ENCODE peak calls at places on chromosomes 6 and 20, in seven cellular contexts. One of them, this sample, is unnamed.

GRCh38 chr6:157823523-157824370 is 701 bp downstream of the SNX9 start:
- DNase-seq in amniotic stem cell: peak
- DNase-seq in ovary: peak
- DNase-seq in activated T-helper 1 cell treated with anti-CD3 and anti-CD28 coated beads, Interleukin-2, amount 50 U/mL, for 16 hours: no peak
- DNase-seq in HepG2: peak
- DNase-seq in progenitor cell of endocrine pancreas: peak
- DNase-seq in activated CD4-positive, alpha-beta T cell treated with anti-CD3 and anti-CD28 coated beads, Interleukin-2, amount 10 ng/mL, durations not matched to agents 24 days and 14 days: peak
- DNase-seq in this sample: peak

GRCh38 chr6:32692019-32692418 is 25.6 kb upstream of the HLA-DQB1 start:
- DNase-seq in amniotic stem cell: no peak
- DNase-seq in ovary: no peak
- DNase-seq in activated T-helper 1 cell treated with anti-CD3 and anti-CD28 coated beads, Interleukin-2, amount 50 U/mL, for 16 hours: no peak
- DNase-seq in HepG2: peak
- DNase-seq in progenitor cell of endocrine pancreas: no peak
- DNase-seq in activated CD4-positive, alpha-beta T cell treated with anti-CD3 and anti-CD28 coated beads, Interleukin-2, amount 10 ng/mL, durations not matched to agents 24 days and 14 days: peak
- DNase-seq in this sample: peak

GRCh38 chr20:4797275-4797674 is 75.6 kb downstream of the PRND start:
- DNase-seq in amniotic stem cell: no peak
- DNase-seq in ovary: no peak
- DNase-seq in activated T-helper 1 cell treated with anti-CD3 and anti-CD28 coated beads, Interleukin-2, amount 50 U/mL, for 16 hours: no peak
- DNase-seq in HepG2: no peak
- DNase-seq in progenitor cell of endocrine pancreas: no peak
- DNase-seq in activated CD4-positive, alpha-beta T cell treated with anti-CD3 and anti-CD28 coated beads, Interleukin-2, amount 10 ng/mL, durations not matched to agents 24 days and 14 days: no peak
- DNase-seq in this sample: no peak

GRCh38 chr6:154229796-154230195 is 126.8 kb downstream of the IPCEF1 start:
- DNase-seq in amniotic stem cell: no peak
- DNase-seq in ovary: no peak
- DNase-seq in activated T-helper 1 cell treated with anti-CD3 and anti-CD28 coated beads, Interleukin-2, amount 50 U/mL, for 16 hours: no peak
- DNase-seq in HepG2: no peak
- DNase-seq in progenitor cell of endocrine pancreas: no peak
- DNase-seq in activated CD4-positive, alpha-beta T cell treated with anti-CD3 and anti-CD28 coated beads, Interleukin-2, amount 10 ng/mL, durations not matched to agents 24 days and 14 days: peak
- DNase-seq in this sample: no peak

GRCh38 chr6:148854086-148854485 is 107.3 kb downstream of the UST start:
- DNase-seq in amniotic stem cell: no peak
- DNase-seq in ovary: no peak
- DNase-seq in activated T-helper 1 cell treated with anti-CD3 and anti-CD28 coated beads, Interleukin-2, amount 50 U/mL, for 16 hours: no peak
- DNase-seq in HepG2: no peak
- DNase-seq in progenitor cell of endocrine pancreas: no peak
- DNase-seq in activated CD4-positive, alpha-beta T cell treated with anti-CD3 and anti-CD28 coated beads, Interleukin-2, amount 10 ng/mL, durations not matched to agents 24 days and 14 days: no peak
- DNase-seq in this sample: no peak

GRCh38 chr6:26240157-26240980 is 124.6 kb upstream of the BTN3A2 start:
- DNase-seq in amniotic stem cell: peak
- DNase-seq in ovary: no peak
- DNase-seq in activated T-helper 1 cell treated with anti-CD3 and anti-CD28 coated beads, Interleukin-2, amount 50 U/mL, for 16 hours: no peak
- DNase-seq in HepG2: no peak
- DNase-seq in progenitor cell of endocrine pancreas: no peak
- DNase-seq in activated CD4-positive, alpha-beta T cell treated with anti-CD3 and anti-CD28 coated beads, Interleukin-2, amount 10 ng/mL, durations not matched to agents 24 days and 14 days: peak
- DNase-seq in this sample: no peak

GRCh38 chr6:125546827-125547226 is 202.6 kb upstream of the HEY2 start:
- DNase-seq in amniotic stem cell: no peak
- DNase-seq in ovary: no peak
- DNase-seq in activated T-helper 1 cell treated with anti-CD3 and anti-CD28 coated beads, Interleukin-2, amount 50 U/mL, for 16 hours: no peak
- DNase-seq in HepG2: peak
- DNase-seq in progenitor cell of endocrine pancreas: no peak
- DNase-seq in activated CD4-positive, alpha-beta T cell treated with anti-CD3 and anti-CD28 coated beads, Interleukin-2, amount 10 ng/mL, durations not matched to agents 24 days and 14 days: no peak
- DNase-seq in this sample: no peak

GRCh38 chr6:90298459-90299053 is 1.9 kb upstream of the BACH2 start:
- DNase-seq in amniotic stem cell: no peak
- DNase-seq in ovary: no peak
- DNase-seq in activated T-helper 1 cell treated with anti-CD3 and anti-CD28 coated beads, Interleukin-2, amount 50 U/mL, for 16 hours: no peak
- DNase-seq in HepG2: no peak
- DNase-seq in progenitor cell of endocrine pancreas: no peak
- DNase-seq in activated CD4-positive, alpha-beta T cell treated with anti-CD3 and anti-CD28 coated beads, Interleukin-2, amount 10 ng/mL, durations not matched to agents 24 days and 14 days: no peak
- DNase-seq in this sample: no peak

GRCh38 chr6:43578748-43579147 is 2.8 kb downstream of the POLH start:
- DNase-seq in amniotic stem cell: no peak
- DNase-seq in ovary: no peak
- DNase-seq in activated T-helper 1 cell treated with anti-CD3 and anti-CD28 coated beads, Interleukin-2, amount 50 U/mL, for 16 hours: no peak
- DNase-seq in HepG2: no peak
- DNase-seq in progenitor cell of endocrine pancreas: no peak
- DNase-seq in activated CD4-positive, alpha-beta T cell treated with anti-CD3 and anti-CD28 coated beads, Interleukin-2, amount 10 ng/mL, durations not matched to agents 24 days and 14 days: no peak
- DNase-seq in this sample: no peak

GRCh38 chr6:138417493-138418117 is 13.6 kb downstream of the HEBP2 start:
- DNase-seq in amniotic stem cell: no peak
- DNase-seq in ovary: no peak
- DNase-seq in activated T-helper 1 cell treated with anti-CD3 and anti-CD28 coated beads, Interleukin-2, amount 50 U/mL, for 16 hours: no peak
- DNase-seq in HepG2: no peak
- DNase-seq in progenitor cell of endocrine pancreas: no peak
- DNase-seq in activated CD4-positive, alpha-beta T cell treated with anti-CD3 and anti-CD28 coated beads, Interleukin-2, amount 10 ng/mL, durations not matched to agents 24 days and 14 days: no peak
- DNase-seq in this sample: peak

GRCh38 chr20:62737971-62738881 is 29.6 kb downstream of the NTSR1 start:
- DNase-seq in amniotic stem cell: no peak
- DNase-seq in ovary: no peak
- DNase-seq in activated T-helper 1 cell treated with anti-CD3 and anti-CD28 coated beads, Interleukin-2, amount 50 U/mL, for 16 hours: no peak
- DNase-seq in HepG2: no peak
- DNase-seq in progenitor cell of endocrine pancreas: no peak
- DNase-seq in activated CD4-positive, alpha-beta T cell treated with anti-CD3 and anti-CD28 coated beads, Interleukin-2, amount 10 ng/mL, durations not matched to agents 24 days and 14 days: no peak
- DNase-seq in this sample: no peak

GRCh38 chr6:18219611-18220010 is 44.7 kb downstream of the DEK start:
- DNase-seq in amniotic stem cell: no peak
- DNase-seq in ovary: no peak
- DNase-seq in activated T-helper 1 cell treated with anti-CD3 and anti-CD28 coated beads, Interleukin-2, amount 50 U/mL, for 16 hours: no peak
- DNase-seq in HepG2: no peak
- DNase-seq in progenitor cell of endocrine pancreas: no peak
- DNase-seq in activated CD4-positive, alpha-beta T cell treated with anti-CD3 and anti-CD28 coated beads, Interleukin-2, amount 10 ng/mL, durations not matched to agents 24 days and 14 days: no peak
- DNase-seq in this sample: no peak

GRCh38 chr6:5905431-5906339 is 101.0 kb downstream of the NRN1 start:
- DNase-seq in amniotic stem cell: peak
- DNase-seq in ovary: peak
- DNase-seq in activated T-helper 1 cell treated with anti-CD3 and anti-CD28 coated beads, Interleukin-2, amount 50 U/mL, for 16 hours: no peak
- DNase-seq in HepG2: no peak
- DNase-seq in progenitor cell of endocrine pancreas: no peak
- DNase-seq in activated CD4-positive, alpha-beta T cell treated with anti-CD3 and anti-CD28 coated beads, Interleukin-2, amount 10 ng/mL, durations not matched to agents 24 days and 14 days: no peak
- DNase-seq in this sample: no peak

GRCh38 chr6:115221185-115221584 is 839.5 kb downstream of the FRK start:
- DNase-seq in amniotic stem cell: no peak
- DNase-seq in ovary: no peak
- DNase-seq in activated T-helper 1 cell treated with anti-CD3 and anti-CD28 coated beads, Interleukin-2, amount 50 U/mL, for 16 hours: no peak
- DNase-seq in HepG2: no peak
- DNase-seq in progenitor cell of endocrine pancreas: no peak
- DNase-seq in activated CD4-positive, alpha-beta T cell treated with anti-CD3 and anti-CD28 coated beads, Interleukin-2, amount 10 ng/mL, durations not matched to agents 24 days and 14 days: no peak
- DNase-seq in this sample: no peak